ENCODE peak calls at places on chromosomes 3 and 15, in six cellular contexts. One of them, this sample, is unnamed.

GRCh38 chr3:14174483-14174882 is 3.9 kb downstream of the XPC start:
- DNase-seq in stomach: no peak
- DNase-seq in endothelial cell of umbilical vein: no peak
- DNase-seq in K562: no peak
- DNase-seq in prostate gland: no peak
- DNase-seq in transverse colon: no peak
- DNase-seq in this sample: no peak

GRCh38 chr3:174337227-174337626 is 521.9 kb upstream of the NAALADL2 start:
- DNase-seq in stomach: no peak
- DNase-seq in endothelial cell of umbilical vein: peak
- DNase-seq in K562: no peak
- DNase-seq in prostate gland: no peak
- DNase-seq in transverse colon: no peak
- DNase-seq in this sample: no peak

GRCh38 chr15:65873271-65873670 is 4.0 kb downstream of the RAB11A start:
- DNase-seq in stomach: no peak
- DNase-seq in endothelial cell of umbilical vein: no peak
- DNase-seq in K562: no peak
- DNase-seq in prostate gland: no peak
- DNase-seq in transverse colon: no peak
- DNase-seq in this sample: no peak

GRCh38 chr3:69282191-69282590 is 103.7 kb downstream of the FRMD4B start:
- DNase-seq in stomach: no peak
- DNase-seq in endothelial cell of umbilical vein: peak
- DNase-seq in K562: no peak
- DNase-seq in prostate gland: peak
- DNase-seq in transverse colon: no peak
- DNase-seq in this sample: no peak

GRCh38 chr3:13539671-13540070 is 9.3 kb upstream of the FBLN2 start:
- DNase-seq in stomach: no peak
- DNase-seq in endothelial cell of umbilical vein: no peak
- DNase-seq in K562: peak
- DNase-seq in prostate gland: no peak
- DNase-seq in transverse colon: no peak
- DNase-seq in this sample: peak

GRCh38 chr3:13022348-13023250 is 50.6 kb downstream of the IQSEC1 start:
- DNase-seq in stomach: peak
- DNase-seq in endothelial cell of umbilical vein: peak
- DNase-seq in K562: peak
- DNase-seq in prostate gland: no peak
- DNase-seq in transverse colon: no peak
- DNase-seq in this sample: peak

GRCh38 chr15:98805434-98806274 is 157.3 kb downstream of the IGF1R start:
- DNase-seq in stomach: no peak
- DNase-seq in endothelial cell of umbilical vein: no peak
- DNase-seq in K562: peak
- DNase-seq in prostate gland: no peak
- DNase-seq in transverse colon: peak
- DNase-seq in this sample: no peak

GRCh38 chr15:78076231-78077052 is 1.1 kb downstream of the TBC1D2B start:
- DNase-seq in stomach: no peak
- DNase-seq in endothelial cell of umbilical vein: no peak
- DNase-seq in K562: no peak
- DNase-seq in prostate gland: no peak
- DNase-seq in transverse colon: no peak
- DNase-seq in this sample: no peak

GRCh38 chr3:168653255-168653654 is 557.5 kb upstream of the GOLIM4 start:
- DNase-seq in stomach: no peak
- DNase-seq in endothelial cell of umbilical vein: no peak
- DNase-seq in K562: no peak
- DNase-seq in prostate gland: no peak
- DNase-seq in transverse colon: no peak
- DNase-seq in this sample: no peak

GRCh38 chr3:30303770-30304169 is 302.6 kb upstream of the TGFBR2 start:
- DNase-seq in stomach: no peak
- DNase-seq in endothelial cell of umbilical vein: no peak
- DNase-seq in K562: no peak
- DNase-seq in prostate gland: no peak
- DNase-seq in transverse colon: no peak
- DNase-seq in this sample: no peak

GRCh38 chr3:53464424-53464823 is 30.0 kb upstream of the CACNA1D start:
- DNase-seq in stomach: no peak
- DNase-seq in endothelial cell of umbilical vein: no peak
- DNase-seq in K562: no peak
- DNase-seq in prostate gland: no peak
- DNase-seq in transverse colon: no peak
- DNase-seq in this sample: no peak

GRCh38 chr3:131036200-131036816 is 9.6 kb downstream of the NEK11 start:
- DNase-seq in stomach: no peak
- DNase-seq in endothelial cell of umbilical vein: no peak
- DNase-seq in K562: no peak
- DNase-seq in prostate gland: no peak
- DNase-seq in transverse colon: no peak
- DNase-seq in this sample: no peak

GRCh38 chr3:195086341-195086740 is 184.6 kb downstream of the XXYLT1 start:
- DNase-seq in stomach: no peak
- DNase-seq in endothelial cell of umbilical vein: no peak
- DNase-seq in K562: no peak
- DNase-seq in prostate gland: no peak
- DNase-seq in transverse colon: no peak
- DNase-seq in this sample: peak

GRCh38 chr3:167394003-167394402 is 13.9 kb upstream of the ZBBX start:
- DNase-seq in stomach: no peak
- DNase-seq in endothelial cell of umbilical vein: no peak
- DNase-seq in K562: no peak
- DNase-seq in prostate gland: no peak
- DNase-seq in transverse colon: no peak
- DNase-seq in this sample: no peak

GRCh38 chr3:140292684-140293083 is 357.7 kb downstream of the CLSTN2 start:
- DNase-seq in stomach: no peak
- DNase-seq in endothelial cell of umbilical vein: no peak
- DNase-seq in K562: no peak
- DNase-seq in prostate gland: no peak
- DNase-seq in transverse colon: no peak
- DNase-seq in this sample: no peak

GRCh38 chr3:116083686-116084085 is 361.6 kb downstream of the LSAMP start:
- DNase-seq in stomach: no peak
- DNase-seq in endothelial cell of umbilical vein: peak
- DNase-seq in K562: no peak
- DNase-seq in prostate gland: no peak
- DNase-seq in transverse colon: no peak
- DNase-seq in this sample: no peak

GRCh38 chr3:186168976-186169375 is 60.1 kb upstream of the ETV5 start:
- DNase-seq in stomach: no peak
- DNase-seq in endothelial cell of umbilical vein: no peak
- DNase-seq in K562: no peak
- DNase-seq in prostate gland: no peak
- DNase-seq in transverse colon: no peak
- DNase-seq in this sample: no peak

GRCh38 chr3:136728434-136728833 is 23.7 kb downstream of the STAG1 start:
- DNase-seq in stomach: no peak
- DNase-seq in endothelial cell of umbilical vein: no peak
- DNase-seq in K562: no peak
- DNase-seq in prostate gland: no peak
- DNase-seq in transverse colon: no peak
- DNase-seq in this sample: no peak

GRCh38 chr3:50321844-50322385 is 630 bp downstream of the HYAL2 start:
- DNase-seq in stomach: no peak
- DNase-seq in endothelial cell of umbilical vein: no peak
- DNase-seq in K562: no peak
- DNase-seq in prostate gland: no peak
- DNase-seq in transverse colon: no peak
- DNase-seq in this sample: peak

GRCh38 chr15:85073556-85074194 is 92.0 kb downstream of the PDE8A start:
- DNase-seq in stomach: no peak
- DNase-seq in endothelial cell of umbilical vein: no peak
- DNase-seq in K562: no peak
- DNase-seq in prostate gland: no peak
- DNase-seq in transverse colon: no peak
- DNase-seq in this sample: no peak

GRCh38 chr15:69912116-69912515 is 185.6 kb downstream of the TLE3 start:
- DNase-seq in stomach: no peak
- DNase-seq in endothelial cell of umbilical vein: no peak
- DNase-seq in K562: no peak
- DNase-seq in prostate gland: no peak
- DNase-seq in transverse colon: no peak
- DNase-seq in this sample: no peak

GRCh38 chr15:70633394-70633793 is 130.0 kb downstream of the UACA start:
- DNase-seq in stomach: no peak
- DNase-seq in endothelial cell of umbilical vein: no peak
- DNase-seq in K562: peak
- DNase-seq in prostate gland: peak
- DNase-seq in transverse colon: no peak
- DNase-seq in this sample: no peak

GRCh38 chr15:75751116-75751875 is 38.6 kb upstream of the CSPG4 start:
- DNase-seq in stomach: no peak
- DNase-seq in endothelial cell of umbilical vein: no peak
- DNase-seq in K562: no peak
- DNase-seq in prostate gland: no peak
- DNase-seq in transverse colon: no peak
- DNase-seq in this sample: peak

GRCh38 chr3:108110965-108111364 is 20.1 kb upstream of the CD47 start:
- DNase-seq in stomach: no peak
- DNase-seq in endothelial cell of umbilical vein: no peak
- DNase-seq in K562: peak
- DNase-seq in prostate gland: no peak
- DNase-seq in transverse colon: no peak
- DNase-seq in this sample: no peak

GRCh38 chr3:373193-373784 is 176.7 kb downstream of the CHL1 start:
- DNase-seq in stomach: no peak
- DNase-seq in endothelial cell of umbilical vein: no peak
- DNase-seq in K562: no peak
- DNase-seq in prostate gland: no peak
- DNase-seq in transverse colon: no peak
- DNase-seq in this sample: peak
- TF ChIP-seq POLR2AphosphoS5 in stomach: no peak
- TF ChIP-seq POLR2AphosphoS5 in endothelial cell of umbilical vein: no peak
- TF ChIP-seq POLR2AphosphoS5 in K562: no peak
- TF ChIP-seq POLR2AphosphoS5 in prostate gland: no peak
- TF ChIP-seq POLR2AphosphoS5 in transverse colon: no peak
- TF ChIP-seq POLR2AphosphoS5 in this sample: no peak

DNA sequence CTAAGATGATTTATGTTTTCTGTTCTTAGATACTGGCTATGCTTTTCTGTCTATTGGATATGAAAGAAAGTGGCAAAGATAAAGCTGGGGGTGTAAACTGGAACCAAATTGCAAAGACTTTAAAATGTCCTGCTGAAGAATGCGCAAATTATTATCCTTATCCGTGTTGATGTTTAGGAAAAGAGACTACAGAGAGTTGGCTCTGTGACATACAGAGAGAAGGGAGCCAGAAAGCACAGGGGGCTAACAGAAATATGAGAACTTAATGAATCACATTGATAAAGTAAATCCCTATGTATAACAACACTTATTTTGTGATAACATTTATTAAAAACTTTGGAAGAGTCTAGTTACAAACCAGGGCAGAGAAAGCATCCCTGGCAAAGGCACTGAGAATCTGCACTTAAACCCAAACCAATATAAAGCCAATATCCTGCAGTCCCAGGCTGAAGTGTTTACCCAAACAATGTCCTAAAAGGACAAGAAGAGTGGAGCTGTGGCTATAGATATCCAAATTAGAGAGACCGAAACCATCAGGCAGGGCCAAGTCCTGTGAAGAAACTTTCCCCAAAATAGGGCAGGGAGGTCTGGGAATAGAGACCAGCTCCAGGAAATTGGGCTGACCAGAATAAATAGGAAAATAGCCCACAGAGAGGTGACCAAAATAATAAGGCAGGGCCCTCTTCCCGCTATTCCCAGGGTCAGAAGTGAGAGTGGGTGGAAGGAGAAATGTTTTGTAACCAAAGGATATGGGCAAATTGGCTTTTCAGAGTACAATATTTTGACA is 45.0 kb downstream of the BTLA start:
- DNase-seq in stomach: no peak
- DNase-seq in endothelial cell of umbilical vein: no peak
- DNase-seq in K562: no peak
- DNase-seq in prostate gland: no peak
- DNase-seq in transverse colon: no peak
- DNase-seq in this sample: no peak
- TF ChIP-seq POLR2AphosphoS5 in stomach: no peak
- TF ChIP-seq POLR2AphosphoS5 in endothelial cell of umbilical vein: no peak
- TF ChIP-seq POLR2AphosphoS5 in K562: no peak
- TF ChIP-seq POLR2AphosphoS5 in prostate gland: no peak
- TF ChIP-seq POLR2AphosphoS5 in transverse colon: no peak
- TF ChIP-seq POLR2AphosphoS5 in this sample: no peak

DNA sequence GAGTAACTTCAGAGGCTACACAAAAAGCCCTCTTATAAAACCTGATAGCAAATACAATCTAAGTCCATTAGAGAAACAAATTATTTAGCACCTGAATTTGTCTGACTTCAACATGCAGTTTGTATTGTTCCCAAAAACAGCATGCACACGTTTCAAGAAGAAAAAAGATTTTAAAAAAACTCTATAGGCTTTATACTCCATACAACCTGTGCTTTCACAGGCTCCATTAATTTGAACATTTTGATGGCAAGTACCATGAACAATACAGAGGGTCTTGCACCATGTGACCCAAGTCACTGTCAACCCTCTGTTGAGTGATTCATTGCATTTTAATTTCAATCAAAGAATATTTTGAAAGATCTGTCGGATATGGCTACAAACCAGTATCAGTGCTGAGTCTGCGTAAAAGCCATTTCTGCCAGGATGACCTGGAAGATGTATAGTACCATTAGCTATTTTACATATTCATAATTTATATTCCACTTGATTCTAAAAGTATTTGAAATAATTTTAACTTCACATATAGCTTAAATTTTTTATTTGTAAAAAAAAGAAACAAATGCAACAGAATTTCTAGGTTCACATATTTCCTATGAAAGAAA is 13.2 kb downstream of the ANXA2 start:
- DNase-seq in stomach: no peak
- DNase-seq in endothelial cell of umbilical vein: no peak
- DNase-seq in K562: no peak
- DNase-seq in prostate gland: no peak
- DNase-seq in transverse colon: no peak
- DNase-seq in this sample: no peak
- TF ChIP-seq POLR2AphosphoS5 in stomach: no peak
- TF ChIP-seq POLR2AphosphoS5 in endothelial cell of umbilical vein: no peak
- TF ChIP-seq POLR2AphosphoS5 in K562: no peak
- TF ChIP-seq POLR2AphosphoS5 in prostate gland: no peak
- TF ChIP-seq POLR2AphosphoS5 in transverse colon: no peak
- TF ChIP-seq POLR2AphosphoS5 in this sample: no peak

DNA sequence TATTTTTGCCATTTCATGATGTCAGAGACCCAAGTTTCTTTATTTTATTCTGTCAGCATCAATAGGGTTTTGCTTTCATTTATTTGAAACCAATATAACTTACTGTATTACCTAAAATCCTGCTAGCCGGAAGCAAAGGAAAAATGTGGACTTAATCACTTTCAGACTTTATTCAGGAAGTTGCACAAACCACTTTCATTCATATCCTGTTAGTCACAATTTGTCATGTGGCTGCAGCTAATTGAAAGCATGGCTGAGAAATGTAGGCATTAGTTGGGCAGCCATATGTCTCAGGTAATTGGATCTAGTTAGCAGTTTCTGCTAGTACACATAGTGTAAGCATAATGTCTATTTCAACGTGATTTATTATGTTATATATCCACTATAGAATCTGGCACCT is 462.3 kb upstream of the SGO1 start:
- DNase-seq in stomach: no peak
- DNase-seq in endothelial cell of umbilical vein: peak
- DNase-seq in K562: no peak
- DNase-seq in prostate gland: no peak
- DNase-seq in transverse colon: no peak
- DNase-seq in this sample: no peak
- TF ChIP-seq POLR2AphosphoS5 in stomach: no peak
- TF ChIP-seq POLR2AphosphoS5 in endothelial cell of umbilical vein: peak
- TF ChIP-seq POLR2AphosphoS5 in K562: no peak
- TF ChIP-seq POLR2AphosphoS5 in prostate gland: no peak
- TF ChIP-seq POLR2AphosphoS5 in transverse colon: no peak
- TF ChIP-seq POLR2AphosphoS5 in this sample: no peak

This sample was measured in spleen.